ENCODE peak calls at places on chromosome 22, in five cellular contexts. G, P, Q, R and Z are unnamed samples.

GRCh38 chr22:22682807-22683667 is 38.6 kb downstream of the GGTLC2 start:
- DNase-seq in G (peak), P (no peak), Q (no peak), R (no peak), Z (no peak)

GRCh38 chr22:23029521-23030228 is 40.6 kb upstream of the GNAZ start:
- DNase-seq in G (no peak), P (no peak), Q (no peak), R (no peak), Z (no peak)

GRCh38 chr22:40875111-40875510 is 13.2 kb upstream of the DNAJB7 start:
- DNase-seq in G (no peak), P (no peak), Q (no peak), R (no peak), Z (no peak)

GRCh38 chr22:42990131-42990838 is 24.7 kb downstream of the PACSIN2 start:
- DNase-seq in G (peak), P (no peak), Q (no peak), R (no peak), Z (no peak)

GRCh38 chr22:40718250-40719204 is 39.2 kb downstream of the MCHR1 start:
- DNase-seq in G (no peak), P (no peak), Q (no peak), R (no peak), Z (no peak)

GRCh38 chr22:37533995-37534394 is 14.8 kb upstream of the CARD10 start:
- DNase-seq in G (no peak), P (no peak), Q (no peak), R (no peak), Z (no peak)

GRCh38 chr22:20606041-20606783 is 98.8 kb downstream of the MED15 start:
- DNase-seq in G (peak), P (peak), Q (peak), R (peak), Z (no peak)

GRCh38 chr22:26295583-26296126 is 126.4 kb downstream of the SEZ6L start:
- DNase-seq in G (no peak), P (no peak), Q (no peak), R (no peak), Z (no peak)

GRCh38 chr22:35601743-35602633 is 15.1 kb downstream of the MB start:
- DNase-seq in G (no peak), P (no peak), Q (no peak), R (no peak), Z (no peak)